ENCODE peak calls at places on chromosome 13, in six cellular contexts. One of them, this sample, is unnamed.

GRCh38 chr13:78298657-78299056 is 304.7 kb downstream of the POU4F1 start:
- DNase-seq in PC-3: peak; percentile 4
- DNase-seq in uterus: no peak
- DNase-seq in heart right ventricle: no peak
- DNase-seq in adrenal gland: no peak
- DNase-seq in left lung: no peak
- DNase-seq in this sample: no peak

GRCh38 chr13:108495686-108496363 is 133.6 kb upstream of the MYO16 start:
- DNase-seq in PC-3: no peak
- DNase-seq in uterus: no peak
- DNase-seq in heart right ventricle: no peak
- DNase-seq in adrenal gland: no peak
- DNase-seq in left lung: peak; percentile 82
- DNase-seq in this sample: no peak

GRCh38 chr13:73274147-73274546 is 215.3 kb downstream of the KLF5 start:
- DNase-seq in PC-3: no peak
- DNase-seq in uterus: no peak
- DNase-seq in heart right ventricle: no peak
- DNase-seq in adrenal gland: no peak
- DNase-seq in left lung: no peak
- DNase-seq in this sample: no peak

GRCh38 chr13:110407531-110407930 is 100.4 kb downstream of the COL4A2 start:
- DNase-seq in PC-3: no peak
- DNase-seq in uterus: no peak
- DNase-seq in heart right ventricle: no peak
- DNase-seq in adrenal gland: peak; percentile 68
- DNase-seq in left lung: no peak
- DNase-seq in this sample: no peak

GRCh38 chr13:32019612-32020233 is 11.9 kb upstream of the FRY start:
- DNase-seq in PC-3: peak; percentile 49
- DNase-seq in uterus: peak; percentile 62
- DNase-seq in heart right ventricle: no peak
- DNase-seq in adrenal gland: peak; percentile 72
- DNase-seq in left lung: no peak
- DNase-seq in this sample: peak; percentile 22

GRCh38 chr13:48000559-48001126 is 430 bp downstream of the SUCLA2 start:
- DNase-seq in PC-3: peak; percentile 6
- DNase-seq in uterus: no peak
- DNase-seq in heart right ventricle: no peak
- DNase-seq in adrenal gland: peak; percentile 55
- DNase-seq in left lung: peak; percentile 87
- DNase-seq in this sample: peak; percentile 5

GRCh38 chr13:30708541-30708940 is 26.8 kb upstream of the ALOX5AP start:
- DNase-seq in PC-3: no peak
- DNase-seq in uterus: no peak
- DNase-seq in heart right ventricle: no peak
- DNase-seq in adrenal gland: no peak
- DNase-seq in left lung: no peak
- DNase-seq in this sample: no peak

GRCh38 chr13:79393564-79394249 is 12.3 kb downstream of the RBM26 start:
- DNase-seq in PC-3: peak; percentile 15
- DNase-seq in uterus: no peak
- DNase-seq in heart right ventricle: no peak
- DNase-seq in adrenal gland: no peak
- DNase-seq in left lung: no peak
- DNase-seq in this sample: no peak

GRCh38 chr13:111572956-111573355 is 252.5 kb downstream of the TEX29 start:
- DNase-seq in PC-3: no peak
- DNase-seq in uterus: no peak
- DNase-seq in heart right ventricle: no peak
- DNase-seq in adrenal gland: peak; percentile 62
- DNase-seq in left lung: no peak
- DNase-seq in this sample: no peak

GRCh38 chr13:96822900-96823299 is 171.4 kb downstream of the OXGR1 start:
- DNase-seq in PC-3: peak; percentile 39
- DNase-seq in uterus: no peak
- DNase-seq in heart right ventricle: no peak
- DNase-seq in adrenal gland: no peak
- DNase-seq in left lung: no peak
- DNase-seq in this sample: peak; percentile 65

GRCh38 chr13:33224686-33225085 is 60.9 kb downstream of the STARD13 start:
- DNase-seq in PC-3: no peak
- DNase-seq in uterus: no peak
- DNase-seq in heart right ventricle: no peak
- DNase-seq in adrenal gland: no peak
- DNase-seq in left lung: no peak
- DNase-seq in this sample: no peak

GRCh38 chr13:26663801-26664200 is 96.8 kb downstream of the GPR12 start:
- DNase-seq in PC-3: peak; percentile 21
- DNase-seq in uterus: no peak
- DNase-seq in heart right ventricle: no peak
- DNase-seq in adrenal gland: no peak
- DNase-seq in left lung: no peak
- DNase-seq in this sample: no peak

GRCh38 chr13:110185696-110186095 is 121.3 kb downstream of the COL4A1 start:
- DNase-seq in PC-3: no peak
- DNase-seq in uterus: no peak
- DNase-seq in heart right ventricle: no peak
- DNase-seq in adrenal gland: no peak
- DNase-seq in left lung: no peak
- DNase-seq in this sample: no peak

GRCh38 chr13:89953581-89953980 is 1393.9 kb upstream of the MIR17HG start:
- DNase-seq in PC-3: no peak
- DNase-seq in uterus: no peak
- DNase-seq in heart right ventricle: no peak
- DNase-seq in adrenal gland: no peak
- DNase-seq in left lung: no peak
- DNase-seq in this sample: no peak

GRCh38 chr13:109750376-109750775 is 36.0 kb downstream of the IRS2 start:
- DNase-seq in PC-3: no peak
- DNase-seq in uterus: no peak
- DNase-seq in heart right ventricle: no peak
- DNase-seq in adrenal gland: peak; percentile 50
- DNase-seq in left lung: no peak
- DNase-seq in this sample: no peak

GRCh38 chr13:106088094-106088493 is 447.4 kb downstream of the EFNB2 start:
- DNase-seq in PC-3: no peak
- DNase-seq in uterus: no peak
- DNase-seq in heart right ventricle: no peak
- DNase-seq in adrenal gland: no peak
- DNase-seq in left lung: no peak
- DNase-seq in this sample: no peak

GRCh38 chr13:95099541-95099940 is 201.7 kb downstream of the ABCC4 start:
- DNase-seq in PC-3: peak; percentile 93
- DNase-seq in uterus: no peak
- DNase-seq in heart right ventricle: no peak
- DNase-seq in adrenal gland: no peak
- DNase-seq in left lung: no peak
- DNase-seq in this sample: no peak

DNA sequence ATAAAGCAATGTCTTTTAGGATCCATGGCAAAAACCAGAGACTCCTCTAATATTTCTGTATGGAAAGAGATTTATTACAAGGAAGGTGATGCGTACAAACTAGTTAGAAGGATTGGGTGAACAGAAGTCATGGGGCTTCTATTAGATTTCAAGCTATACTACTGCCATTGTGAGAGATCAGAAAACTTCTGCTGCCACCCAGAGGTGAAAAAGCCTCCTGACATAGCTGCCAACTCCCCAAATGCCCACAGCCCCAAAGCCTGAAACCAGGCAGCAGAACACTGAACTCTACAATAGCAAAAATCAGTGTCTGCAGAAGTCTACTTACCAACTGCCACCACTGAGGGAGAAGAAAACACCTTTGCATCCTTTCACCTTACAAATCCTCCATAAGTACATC is 379.0 kb upstream of the MIR17HG start:
- DNase-seq in PC-3: peak; percentile 65
- DNase-seq in uterus: no peak
- DNase-seq in heart right ventricle: no peak
- DNase-seq in adrenal gland: no peak
- DNase-seq in left lung: no peak
- DNase-seq in this sample: peak; percentile 45
- TF ChIP-seq CTCF in PC-3: peak; percentile 74
- TF ChIP-seq CTCF in uterus: no peak
- TF ChIP-seq CTCF in heart right ventricle: peak; percentile 44
- TF ChIP-seq CTCF in adrenal gland: no peak
- TF ChIP-seq CTCF in left lung: peak; percentile 35
- TF ChIP-seq CTCF in this sample: no peak

GRCh38 chr13:102907886-102908515 is 62.2 kb downstream of the ERCC5 start:
- DNase-seq in PC-3: peak; percentile 14
- DNase-seq in uterus: no peak
- DNase-seq in heart right ventricle: no peak
- DNase-seq in adrenal gland: no peak
- DNase-seq in left lung: no peak
- DNase-seq in this sample: no peak
- H3K4me1 ChIP-seq in PC-3: peaks cover 17% of the 10 kb centered on the region
- H3K4me1 ChIP-seq in uterus: no peaks in the 10 kb centered on the region
- H3K4me1 ChIP-seq in heart right ventricle: no peaks in the 10 kb centered on the region
- H3K4me1 ChIP-seq in adrenal gland: no peaks in the 10 kb centered on the region
- H3K4me1 ChIP-seq in left lung: no peaks in the 10 kb centered on the region
- H3K4me1 ChIP-seq in this sample: peaks cover 10% of the 10 kb centered on the region

GRCh38 chr13:74794582-74794981 is 660.4 kb upstream of the KLF12 start:
- DNase-seq in PC-3: no peak
- DNase-seq in uterus: no peak
- DNase-seq in heart right ventricle: no peak
- DNase-seq in adrenal gland: no peak
- DNase-seq in left lung: no peak
- DNase-seq in this sample: no peak
- TF ChIP-seq CTCF in PC-3: no peak
- TF ChIP-seq CTCF in uterus: no peak
- TF ChIP-seq CTCF in heart right ventricle: peak; percentile 14
- TF ChIP-seq CTCF in adrenal gland: no peak
- TF ChIP-seq CTCF in left lung: no peak
- TF ChIP-seq CTCF in this sample: no peak

DNA sequence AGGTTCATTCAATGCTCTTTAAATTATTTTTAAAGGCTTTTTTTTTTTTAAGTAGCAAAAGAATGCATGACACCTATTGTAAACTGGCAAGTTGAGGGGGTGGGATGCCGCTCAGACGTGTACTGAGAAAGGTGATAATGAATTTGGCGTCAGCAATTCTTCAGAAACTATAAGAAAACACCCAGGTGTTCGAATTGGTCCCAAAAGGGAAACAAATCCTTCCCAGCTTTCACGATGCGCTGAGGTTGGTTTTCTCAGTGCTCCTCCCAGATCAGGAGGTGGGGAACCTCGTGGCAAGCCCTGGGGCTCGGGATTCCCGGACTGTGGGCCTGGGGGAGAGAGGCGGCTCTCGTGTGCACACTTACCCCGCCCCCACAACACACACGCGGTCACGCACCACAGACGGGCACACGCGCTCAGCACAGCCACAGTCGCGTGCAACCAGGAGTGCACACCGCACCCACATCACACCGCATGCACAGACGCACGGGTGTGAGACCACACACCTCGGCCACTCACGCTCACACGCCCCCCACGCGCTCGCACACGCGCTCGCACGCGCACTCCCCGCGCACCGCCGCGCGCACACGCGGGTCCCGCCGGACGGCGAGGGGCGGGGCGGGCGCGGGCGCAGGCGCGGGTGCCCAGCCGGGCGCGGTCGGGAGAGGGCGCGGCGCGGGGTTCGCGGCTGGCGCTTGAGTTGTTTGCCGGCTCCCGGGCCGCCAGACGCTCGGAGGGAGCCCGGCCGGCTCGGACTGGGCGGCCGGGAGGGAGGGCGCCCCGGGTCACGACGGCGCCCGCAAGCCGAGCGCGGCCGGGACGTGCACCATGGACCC is at the start of gene FAM124A:
- DNase-seq in PC-3: peak; percentile 45
- DNase-seq in uterus: peak; percentile 26
- DNase-seq in heart right ventricle: peak; percentile 66
- DNase-seq in adrenal gland: no peak
- DNase-seq in left lung: no peak
- DNase-seq in this sample: peak; percentile 54
- H3K4me1 ChIP-seq in PC-3: no peaks in the 10 kb centered on the region
- H3K4me1 ChIP-seq in uterus: no peaks in the 10 kb centered on the region
- H3K4me1 ChIP-seq in heart right ventricle: peaks cover 24% of the 10 kb centered on the region
- H3K4me1 ChIP-seq in adrenal gland: peaks cover 3% of the 10 kb centered on the region
- H3K4me1 ChIP-seq in left lung: no peaks in the 10 kb centered on the region
- H3K4me1 ChIP-seq in this sample: peaks cover 6% of the 10 kb centered on the region

GRCh38 chr13:42660367-42660965 is 86.5 kb downstream of the TNFSF11 start:
- DNase-seq in PC-3: peak; percentile 26
- DNase-seq in uterus: no peak
- DNase-seq in heart right ventricle: no peak
- DNase-seq in adrenal gland: no peak
- DNase-seq in left lung: no peak
- DNase-seq in this sample: no peak
- TF ChIP-seq CTCF in PC-3: peak; percentile 57
- TF ChIP-seq CTCF in uterus: no peak
- TF ChIP-seq CTCF in heart right ventricle: peak; percentile 56
- TF ChIP-seq CTCF in adrenal gland: no peak
- TF ChIP-seq CTCF in left lung: no peak
- TF ChIP-seq CTCF in this sample: peak; percentile 19

GRCh38 chr13:50589651-50590054 is 253.8 kb downstream of the DLEU7 start:
- DNase-seq in PC-3: peak; percentile 65
- DNase-seq in uterus: peak; percentile 46
- DNase-seq in heart right ventricle: no peak
- DNase-seq in adrenal gland: peak; percentile 58
- DNase-seq in left lung: no peak
- DNase-seq in this sample: no peak

GRCh38 chr13:50587122-50587521 is 256.4 kb downstream of the DLEU7 start:
- DNase-seq in PC-3: no peak
- DNase-seq in uterus: no peak
- DNase-seq in heart right ventricle: no peak
- DNase-seq in adrenal gland: no peak
- DNase-seq in left lung: no peak
- DNase-seq in this sample: no peak

GRCh38 chr13:50588736-50589135 is 254.8 kb downstream of the DLEU7 start:
- DNase-seq in PC-3: no peak
- DNase-seq in uterus: no peak
- DNase-seq in heart right ventricle: no peak
- DNase-seq in adrenal gland: no peak
- DNase-seq in left lung: no peak
- DNase-seq in this sample: no peak

GRCh38 chr13:50589139-50589538 is 254.4 kb downstream of the DLEU7 start:
- DNase-seq in PC-3: peak; percentile 61
- DNase-seq in uterus: no peak
- DNase-seq in heart right ventricle: no peak
- DNase-seq in adrenal gland: no peak
- DNase-seq in left lung: no peak
- DNase-seq in this sample: peak; percentile 27

GRCh38 chr13:50587839-50588373 is 255.6 kb downstream of the DLEU7 start:
- DNase-seq in PC-3: no peak
- DNase-seq in uterus: no peak
- DNase-seq in heart right ventricle: no peak
- DNase-seq in adrenal gland: no peak
- DNase-seq in left lung: no peak
- DNase-seq in this sample: no peak
- H3K4me1 ChIP-seq in PC-3: peaks cover 25% of the 10 kb centered on the region
- H3K4me1 ChIP-seq in uterus: no peaks in the 10 kb centered on the region
- H3K4me1 ChIP-seq in heart right ventricle: peaks cover 31% of the 10 kb centered on the region
- H3K4me1 ChIP-seq in adrenal gland: peaks cover 9% of the 10 kb centered on the region
- H3K4me1 ChIP-seq in left lung: peaks cover 4% of the 10 kb centered on the region
- H3K4me1 ChIP-seq in this sample: peaks cover 9% of the 10 kb centered on the region

This sample was measured in thyroid gland.